ENCODE peak calls at places on chromosomes 13 and 19, in five cellular contexts. B is GM12865, H is aorta, N is cardiac septum, W is hypothalamus. A is an unnamed sample.

GRCh38 chr19:1299822-1300221 is 14.1 kb downstream of the EFNA2 start:
- DNase-seq in B (no peak), H (no peak), N (no peak), W (no peak), A (no peak)

GRCh38 chr19:7348587-7349230 is at the start of gene ARHGEF18:
- DNase-seq in B (peak), H (peak), N (peak), W (peak), A (no peak)

GRCh38 chr19:49058592-49058991 is 1.0 kb upstream of the CGB7 start:
- DNase-seq in B (peak), H (no peak), N (no peak), W (no peak), A (no peak)

GRCh38 chr19:14575428-14575980 is 3.6 kb upstream of the NDUFB7 start:
- DNase-seq in B (no peak), H (no peak), N (no peak), W (no peak), A (no peak)

GRCh38 chr13:50512602-50513527 is 330.6 kb downstream of the DLEU7 start:
- DNase-seq in B (peak), H (peak), N (peak), W (peak), A (peak)

GRCh38 chr19:53157601-53158000 is 1.3 kb downstream of the ZNF347 start:
- DNase-seq in B (no peak), H (no peak), N (no peak), W (no peak), A (no peak)

GRCh38 chr19:18433735-18434398 is 4.1 kb downstream of the ISYNA1 start:
- DNase-seq in B (no peak), H (no peak), N (no peak), W (no peak), A (no peak)

GRCh38 chr13:110607675-110608224 is 7.6 kb upstream of the NAXD start:
- DNase-seq in B (peak), H (no peak), N (no peak), W (no peak), A (no peak)

GRCh38 chr19:17648097-17648660 is 40.0 kb downstream of the UNC13A start:
- DNase-seq in B (no peak), H (no peak), N (no peak), W (no peak), A (peak)

GRCh38 chr13:40812724-40813445 is 23.5 kb downstream of the SLC25A15 start:
- DNase-seq in B (no peak), H (no peak), N (no peak), W (no peak), A (no peak)

GRCh38 chr19:40279120-40279551 is 6.0 kb downstream of the AKT2 start:
- DNase-seq in B (peak), H (peak), N (peak), W (peak), A (no peak)

GRCh38 chr19:1265611-1266115 is 3.5 kb upstream of the CIRBP start:
- DNase-seq in B (no peak), H (peak), N (no peak), W (no peak), A (peak)

GRCh38 chr19:17380426-17381138 is 3.4 kb upstream of the PLVAP start:
- DNase-seq in B (no peak), H (no peak), N (no peak), W (no peak), A (no peak)

GRCh38 chr19:3178377-3178972 is at the start of gene S1PR4:
- DNase-seq in B (peak), H (no peak), N (no peak), W (no peak), A (no peak)

GRCh38 chr13:44620057-44620456 is 43.9 kb upstream of the TSC22D1 start:
- DNase-seq in B (no peak), H (no peak), N (no peak), W (no peak), A (no peak)

GRCh38 chr13:33644607-33645543 is 173.1 kb upstream of the RFC3 start:
- DNase-seq in B (no peak), H (no peak), N (no peak), W (no peak), A (no peak)

GRCh38 chr13:42762251-42762650 is 19.1 kb upstream of the FAM216B start:
- DNase-seq in B (no peak), H (no peak), N (no peak), W (no peak), A (no peak)

GRCh38 chr19:858868-859843 is at the start of gene CFD:
- DNase-seq in B (no peak), H (peak), N (no peak), W (peak), A (no peak)

GRCh38 chr13:71320452-71320851 is 546.6 kb downstream of the DACH1 start:
- DNase-seq in B (peak), H (no peak), N (no peak), W (no peak), A (peak)

GRCh38 chr13:54934121-54934520 is 1905.5 kb downstream of the OLFM4 start:
- DNase-seq in B (no peak), H (no peak), N (no peak), W (no peak), A (no peak)

GRCh38 chr19:47512183-47512947 is 2.5 kb downstream of the NAPA start:
- DNase-seq in B (no peak), H (no peak), N (no peak), W (no peak), A (no peak)